ENCODE peak calls at places on chromosomes 16 and 17, in eight cellular contexts. One of them, this sample, is unnamed.
A peak's percentile ranks its signal among the peaks of the same experiment; 100 is the strongest.

GRCh38 chr17:29140051-29140582 is 40.1 kb downstream of the MYO18A start:
- DNase-seq in astrocyte of the cerebellum: no peak
- DNase-seq in A673: peak; percentile 42
- DNase-seq in tibial nerve: peak; percentile 75
- DNase-seq in lower lobe of right lung: peak; percentile 91
- DNase-seq in omental fat pad: no peak
- DNase-seq in dorsolateral prefrontal cortex: peak; percentile 68
- DNase-seq in neural crest cell: peak; percentile 21
- DNase-seq in this sample: no peak

GRCh38 chr16:1825381-1825863 is 1.2 kb downstream of the HAGH start:
- DNase-seq in astrocyte of the cerebellum: no peak
- DNase-seq in A673: no peak
- DNase-seq in tibial nerve: no peak
- DNase-seq in lower lobe of right lung: no peak
- DNase-seq in omental fat pad: no peak
- DNase-seq in dorsolateral prefrontal cortex: no peak
- DNase-seq in neural crest cell: no peak
- DNase-seq in this sample: no peak

GRCh38 chr16:66899945-66900688 is 18.6 kb downstream of the CDH16 start:
- DNase-seq in astrocyte of the cerebellum: no peak
- DNase-seq in A673: peak; percentile 63
- DNase-seq in tibial nerve: peak; percentile 65
- DNase-seq in lower lobe of right lung: peak; percentile 76
- DNase-seq in omental fat pad: peak; percentile 86
- DNase-seq in dorsolateral prefrontal cortex: no peak
- DNase-seq in neural crest cell: no peak
- DNase-seq in this sample: peak; percentile 86

GRCh38 chr16:56269276-56269675 is 78.0 kb downstream of the GNAO1 start:
- DNase-seq in astrocyte of the cerebellum: no peak
- DNase-seq in A673: no peak
- DNase-seq in tibial nerve: no peak
- DNase-seq in lower lobe of right lung: no peak
- DNase-seq in omental fat pad: no peak
- DNase-seq in dorsolateral prefrontal cortex: no peak
- DNase-seq in neural crest cell: no peak
- DNase-seq in this sample: no peak

GRCh38 chr17:11925271-11926021 is 71.8 kb downstream of the ZNF18 start:
- DNase-seq in astrocyte of the cerebellum: no peak
- DNase-seq in A673: peak; percentile 12
- DNase-seq in tibial nerve: no peak
- DNase-seq in lower lobe of right lung: no peak
- DNase-seq in omental fat pad: no peak
- DNase-seq in dorsolateral prefrontal cortex: no peak
- DNase-seq in neural crest cell: no peak
- DNase-seq in this sample: no peak

GRCh38 chr16:79723583-79724168 is 123.1 kb upstream of the MAF start:
- DNase-seq in astrocyte of the cerebellum: no peak
- DNase-seq in A673: no peak
- DNase-seq in tibial nerve: no peak
- DNase-seq in lower lobe of right lung: no peak
- DNase-seq in omental fat pad: no peak
- DNase-seq in dorsolateral prefrontal cortex: no peak
- DNase-seq in neural crest cell: peak; percentile 5
- DNase-seq in this sample: no peak

GRCh38 chr16:72098936-72099335 is 5.3 kb downstream of the DHX38 start:
- DNase-seq in astrocyte of the cerebellum: no peak
- DNase-seq in A673: no peak
- DNase-seq in tibial nerve: no peak
- DNase-seq in lower lobe of right lung: no peak
- DNase-seq in omental fat pad: no peak
- DNase-seq in dorsolateral prefrontal cortex: no peak
- DNase-seq in neural crest cell: no peak
- DNase-seq in this sample: no peak

GRCh38 chr16:3960049-3960809 is 79.7 kb upstream of the CREBBP start:
- DNase-seq in astrocyte of the cerebellum: no peak
- DNase-seq in A673: peak; percentile 61
- DNase-seq in tibial nerve: no peak
- DNase-seq in lower lobe of right lung: no peak
- DNase-seq in omental fat pad: no peak
- DNase-seq in dorsolateral prefrontal cortex: no peak
- DNase-seq in neural crest cell: no peak
- DNase-seq in this sample: no peak

GRCh38 chr17:36470499-36470898 is 16.0 kb upstream of the ZNHIT3 start:
- DNase-seq in astrocyte of the cerebellum: no peak
- DNase-seq in A673: no peak
- DNase-seq in tibial nerve: no peak
- DNase-seq in lower lobe of right lung: no peak
- DNase-seq in omental fat pad: no peak
- DNase-seq in dorsolateral prefrontal cortex: no peak
- DNase-seq in neural crest cell: no peak
- DNase-seq in this sample: no peak

GRCh38 chr17:11889266-11889665 is 108.0 kb downstream of the ZNF18 start:
- DNase-seq in astrocyte of the cerebellum: no peak
- DNase-seq in A673: no peak
- DNase-seq in tibial nerve: no peak
- DNase-seq in lower lobe of right lung: no peak
- DNase-seq in omental fat pad: no peak
- DNase-seq in dorsolateral prefrontal cortex: no peak
- DNase-seq in neural crest cell: no peak
- DNase-seq in this sample: no peak

DNA sequence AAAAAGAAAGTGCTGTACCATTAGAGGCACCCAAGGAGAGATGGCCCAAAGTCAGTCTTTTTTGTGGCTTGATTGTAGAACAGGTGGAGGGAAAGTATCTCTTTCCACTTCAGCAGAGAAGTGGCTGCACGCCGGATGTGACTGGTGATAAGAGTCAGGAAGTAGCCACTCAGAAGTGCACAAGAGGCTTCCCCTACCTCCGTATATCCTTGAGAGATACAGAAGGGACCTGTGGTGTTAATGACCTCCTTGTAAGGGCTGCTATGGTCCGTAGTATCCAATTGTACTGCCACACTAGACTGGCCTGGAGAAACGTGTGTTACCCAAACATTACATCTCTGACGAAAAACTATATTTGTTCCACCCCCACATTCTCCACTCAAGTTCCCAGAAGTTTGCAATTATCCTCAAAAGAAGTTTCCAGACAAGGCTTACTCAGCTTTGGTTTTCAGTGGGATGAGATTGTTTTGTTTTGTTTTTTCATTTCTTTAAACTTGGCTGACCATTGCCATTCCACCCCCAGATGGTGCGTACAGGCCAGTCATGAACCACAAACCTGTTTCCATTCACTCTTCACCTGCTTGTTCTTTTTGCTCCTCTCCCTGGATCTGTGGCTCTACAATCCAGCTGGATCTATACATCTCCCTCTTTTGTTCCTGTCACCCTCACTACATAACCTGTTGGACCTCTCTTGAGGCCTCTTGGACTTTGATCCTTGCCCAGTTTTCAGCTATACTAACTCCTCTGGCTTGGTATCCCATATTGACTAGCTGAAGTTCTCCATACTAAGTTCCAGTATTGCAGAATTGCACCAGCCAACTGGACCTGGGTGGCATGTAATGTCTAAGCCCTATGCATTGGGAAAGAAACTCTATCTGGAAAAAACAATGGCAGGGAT is 20.7 kb upstream of the MED13 start:
- DNase-seq in astrocyte of the cerebellum: no peak
- DNase-seq in A673: no peak
- DNase-seq in tibial nerve: no peak
- DNase-seq in lower lobe of right lung: no peak
- DNase-seq in omental fat pad: no peak
- DNase-seq in dorsolateral prefrontal cortex: no peak
- DNase-seq in neural crest cell: no peak
- DNase-seq in this sample: no peak
- TF ChIP-seq CTCF in astrocyte of the cerebellum: no peak
- TF ChIP-seq CTCF in A673: no peak
- TF ChIP-seq CTCF in tibial nerve: no peak
- TF ChIP-seq CTCF in lower lobe of right lung: no peak
- TF ChIP-seq CTCF in omental fat pad: no peak
- TF ChIP-seq CTCF in dorsolateral prefrontal cortex: no peak
- TF ChIP-seq CTCF in neural crest cell: no peak
- TF ChIP-seq CTCF in this sample: no peak

GRCh38 chr17:73257516-73257915 is 4.2 kb downstream of the CPSF4L start:
- DNase-seq in astrocyte of the cerebellum: no peak
- DNase-seq in A673: no peak
- DNase-seq in tibial nerve: no peak
- DNase-seq in lower lobe of right lung: no peak
- DNase-seq in omental fat pad: no peak
- DNase-seq in dorsolateral prefrontal cortex: no peak
- DNase-seq in neural crest cell: no peak
- DNase-seq in this sample: no peak

GRCh38 chr17:73256220-73256619 is 5.5 kb downstream of the CPSF4L start:
- DNase-seq in astrocyte of the cerebellum: no peak
- DNase-seq in A673: no peak
- DNase-seq in tibial nerve: no peak
- DNase-seq in lower lobe of right lung: no peak
- DNase-seq in omental fat pad: no peak
- DNase-seq in dorsolateral prefrontal cortex: no peak
- DNase-seq in neural crest cell: no peak
- DNase-seq in this sample: no peak

GRCh38 chr17:73250851-73251640 is 10.6 kb downstream of the CPSF4L start:
- DNase-seq in astrocyte of the cerebellum: no peak
- DNase-seq in A673: no peak
- DNase-seq in tibial nerve: no peak
- DNase-seq in lower lobe of right lung: no peak
- DNase-seq in omental fat pad: no peak
- DNase-seq in dorsolateral prefrontal cortex: no peak
- DNase-seq in neural crest cell: no peak
- DNase-seq in this sample: no peak

GRCh38 chr17:73251871-73252270 is 9.8 kb downstream of the CPSF4L start:
- DNase-seq in astrocyte of the cerebellum: no peak
- DNase-seq in A673: no peak
- DNase-seq in tibial nerve: no peak
- DNase-seq in lower lobe of right lung: no peak
- DNase-seq in omental fat pad: no peak
- DNase-seq in dorsolateral prefrontal cortex: no peak
- DNase-seq in neural crest cell: no peak
- DNase-seq in this sample: no peak

DNA sequence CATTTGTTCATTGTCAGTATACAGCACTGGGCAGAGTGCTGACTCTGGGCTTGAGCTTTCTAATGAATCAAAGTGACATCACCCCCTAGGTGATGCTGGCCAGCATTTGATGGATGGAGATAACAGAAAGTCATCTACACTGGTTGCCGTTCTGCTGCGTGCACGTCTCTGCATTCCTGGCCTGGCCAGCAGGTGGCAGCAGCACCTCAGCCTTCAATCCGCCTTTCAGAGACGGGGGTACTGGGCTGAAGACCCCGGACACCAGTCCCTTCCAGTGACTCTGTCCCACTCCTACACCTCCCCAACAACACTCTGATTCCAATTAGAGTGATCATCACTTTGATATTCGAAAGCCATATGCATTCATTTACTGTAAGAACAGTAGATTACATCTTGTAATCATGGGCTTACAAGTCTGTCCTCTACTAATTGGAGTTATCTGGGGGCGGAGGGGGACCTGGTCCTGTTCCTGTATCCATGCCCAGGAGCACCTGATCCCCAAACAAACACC is 6.0 kb downstream of the CPSF4L start:
- DNase-seq in astrocyte of the cerebellum: no peak
- DNase-seq in A673: peak; percentile 53
- DNase-seq in tibial nerve: no peak
- DNase-seq in lower lobe of right lung: peak; percentile 66
- DNase-seq in omental fat pad: peak; percentile 40
- DNase-seq in dorsolateral prefrontal cortex: no peak
- DNase-seq in neural crest cell: peak; percentile 78
- DNase-seq in this sample: no peak
- TF ChIP-seq CTCF in astrocyte of the cerebellum: peak; percentile 94
- TF ChIP-seq CTCF in A673: peak; percentile 97
- TF ChIP-seq CTCF in tibial nerve: peak; percentile 95
- TF ChIP-seq CTCF in lower lobe of right lung: peak; percentile 99
- TF ChIP-seq CTCF in omental fat pad: peak; percentile 85
- TF ChIP-seq CTCF in dorsolateral prefrontal cortex: peak; percentile 100
- TF ChIP-seq CTCF in neural crest cell: peak; percentile 100
- TF ChIP-seq CTCF in this sample: peak; percentile 91

GRCh38 chr17:78448356-78448993 is 70.0 kb downstream of the PGS1 start:
- DNase-seq in astrocyte of the cerebellum: no peak
- DNase-seq in A673: peak; percentile 22
- DNase-seq in tibial nerve: no peak
- DNase-seq in lower lobe of right lung: no peak
- DNase-seq in omental fat pad: no peak
- DNase-seq in dorsolateral prefrontal cortex: no peak
- DNase-seq in neural crest cell: no peak
- DNase-seq in this sample: no peak
- TF ChIP-seq CTCF in astrocyte of the cerebellum: peak; percentile 24
- TF ChIP-seq CTCF in A673: peak; percentile 48
- TF ChIP-seq CTCF in tibial nerve: no peak
- TF ChIP-seq CTCF in lower lobe of right lung: peak; percentile 8
- TF ChIP-seq CTCF in omental fat pad: no peak
- TF ChIP-seq CTCF in dorsolateral prefrontal cortex: no peak
- TF ChIP-seq CTCF in neural crest cell: peak; percentile 35
- TF ChIP-seq CTCF in this sample: no peak

GRCh38 chr16:31409433-31409832 is 16.3 kb downstream of the ITGAD start:
- DNase-seq in astrocyte of the cerebellum: no peak
- DNase-seq in A673: no peak
- DNase-seq in tibial nerve: no peak
- DNase-seq in lower lobe of right lung: no peak
- DNase-seq in omental fat pad: no peak
- DNase-seq in dorsolateral prefrontal cortex: no peak
- DNase-seq in neural crest cell: no peak
- DNase-seq in this sample: no peak
- TF ChIP-seq CTCF in astrocyte of the cerebellum: no peak
- TF ChIP-seq CTCF in A673: no peak
- TF ChIP-seq CTCF in tibial nerve: no peak
- TF ChIP-seq CTCF in lower lobe of right lung: no peak
- TF ChIP-seq CTCF in omental fat pad: no peak
- TF ChIP-seq CTCF in dorsolateral prefrontal cortex: no peak
- TF ChIP-seq CTCF in neural crest cell: no peak
- TF ChIP-seq CTCF in this sample: no peak

GRCh38 chr16:47460755-47461597 is at the start of the genes ITFG1 and PHKB:
- DNase-seq in astrocyte of the cerebellum: peak; percentile 80
- DNase-seq in A673: peak; percentile 97
- DNase-seq in tibial nerve: peak; percentile 87
- DNase-seq in lower lobe of right lung: peak; percentile 96
- DNase-seq in omental fat pad: peak; percentile 89
- DNase-seq in dorsolateral prefrontal cortex: peak; percentile 88
- DNase-seq in neural crest cell: peak; percentile 86
- DNase-seq in this sample: peak; percentile 85
- TF ChIP-seq CTCF in astrocyte of the cerebellum: peak; percentile 6
- TF ChIP-seq CTCF in A673: no peak
- TF ChIP-seq CTCF in tibial nerve: peak; percentile 12
- TF ChIP-seq CTCF in lower lobe of right lung: peak; percentile 25
- TF ChIP-seq CTCF in omental fat pad: no peak
- TF ChIP-seq CTCF in dorsolateral prefrontal cortex: peak; percentile 41
- TF ChIP-seq CTCF in neural crest cell: no peak
- TF ChIP-seq CTCF in this sample: no peak

DNA sequence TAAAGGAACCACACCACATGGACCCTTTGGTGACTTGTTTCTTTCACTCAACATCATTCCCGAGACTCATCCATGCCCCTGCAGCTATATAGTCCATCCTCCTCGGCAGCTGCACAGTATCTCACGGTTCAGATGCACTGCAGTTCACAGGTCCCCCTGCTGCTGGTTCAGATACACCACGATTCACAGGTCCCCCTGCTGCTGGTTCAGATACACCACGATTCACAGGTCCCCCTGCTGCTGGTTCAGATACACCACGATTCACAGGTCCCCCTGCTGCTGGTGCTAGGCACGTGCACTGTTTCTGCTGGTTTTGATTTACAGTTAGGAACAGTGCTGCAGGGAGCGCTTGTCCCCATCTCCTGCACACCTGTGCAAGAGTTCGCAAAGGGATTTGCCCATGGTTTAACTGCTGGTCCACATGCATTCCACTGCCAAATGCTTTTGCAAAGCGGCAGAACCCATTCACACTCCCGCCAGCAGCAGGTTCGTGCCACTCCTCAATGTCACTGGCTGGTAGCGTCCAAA is 3.8 kb downstream of the HSDL1 start:
- DNase-seq in astrocyte of the cerebellum: no peak
- DNase-seq in A673: no peak
- DNase-seq in tibial nerve: no peak
- DNase-seq in lower lobe of right lung: no peak
- DNase-seq in omental fat pad: no peak
- DNase-seq in dorsolateral prefrontal cortex: no peak
- DNase-seq in neural crest cell: no peak
- DNase-seq in this sample: no peak
- TF ChIP-seq CTCF in astrocyte of the cerebellum: no peak
- TF ChIP-seq CTCF in A673: peak; percentile 21
- TF ChIP-seq CTCF in tibial nerve: no peak
- TF ChIP-seq CTCF in lower lobe of right lung: no peak
- TF ChIP-seq CTCF in omental fat pad: no peak
- TF ChIP-seq CTCF in dorsolateral prefrontal cortex: no peak
- TF ChIP-seq CTCF in neural crest cell: peak; percentile 28
- TF ChIP-seq CTCF in this sample: no peak

This sample was measured in mesothelial cell of epicardium.